ENCODE peak calls at places on chromosomes 7 and 10, in six cellular contexts. One of them, this sample, is unnamed.

GRCh38 chr10:71132321-71132810 is 80.0 kb upstream of the UNC5B start:
- DNase-seq in HepG2: no peak
- DNase-seq in iPS DF 6.9: no peak
- DNase-seq in substantia nigra: no peak
- DNase-seq in aorta: no peak
- DNase-seq in upper lobe of right lung: no peak
- DNase-seq in this sample: no peak

GRCh38 chr10:29608062-29608461 is 26.7 kb downstream of the SVIL start:
- DNase-seq in aorta: no peak
- DNase-seq in substantia nigra: no peak
- DNase-seq in upper lobe of right lung: no peak
- DNase-seq in iPS DF 6.9: no peak
- DNase-seq in HepG2: no peak
- DNase-seq in this sample: no peak

GRCh38 chr7:64888561-64888900 is 14.5 kb upstream of the ZNF273 start:
- DNase-seq in aorta: no peak
- DNase-seq in upper lobe of right lung: no peak
- DNase-seq in iPS DF 6.9: no peak
- DNase-seq in substantia nigra: no peak
- DNase-seq in HepG2: no peak
- DNase-seq in this sample: no peak

GRCh38 chr10:5623081-5623748 is 43.2 kb downstream of the ASB13 start:
- DNase-seq in aorta: peak
- DNase-seq in substantia nigra: peak
- DNase-seq in upper lobe of right lung: peak
- DNase-seq in iPS DF 6.9: peak
- DNase-seq in HepG2: peak
- DNase-seq in this sample: peak

GRCh38 chr10:65787571-65787970 is 1138.3 kb upstream of the LRRTM3 start:
- DNase-seq in substantia nigra: no peak
- DNase-seq in upper lobe of right lung: no peak
- DNase-seq in HepG2: no peak
- DNase-seq in iPS DF 6.9: no peak
- DNase-seq in aorta: no peak
- DNase-seq in this sample: no peak

GRCh38 chr7:108454674-108455523 is 1.3 kb downstream of the NRCAM start:
- DNase-seq in aorta: no peak
- DNase-seq in substantia nigra: peak
- DNase-seq in HepG2: no peak
- DNase-seq in upper lobe of right lung: peak
- DNase-seq in iPS DF 6.9: no peak
- DNase-seq in this sample: no peak

GRCh38 chr10:104028823-104029527 is 56.7 kb downstream of the COL17A1 start:
- DNase-seq in upper lobe of right lung: no peak
- DNase-seq in substantia nigra: no peak
- DNase-seq in HepG2: no peak
- DNase-seq in aorta: no peak
- DNase-seq in iPS DF 6.9: no peak
- DNase-seq in this sample: no peak

GRCh38 chr7:17769918-17770317 is 170.4 kb downstream of the SNX13 start:
- DNase-seq in aorta: peak
- DNase-seq in iPS DF 6.9: peak
- DNase-seq in HepG2: peak
- DNase-seq in substantia nigra: peak
- DNase-seq in upper lobe of right lung: no peak
- DNase-seq in this sample: peak

GRCh38 chr10:127485153-127485857 is 63.8 kb upstream of the NPS start:
- DNase-seq in HepG2: no peak
- DNase-seq in upper lobe of right lung: no peak
- DNase-seq in iPS DF 6.9: peak
- DNase-seq in substantia nigra: no peak
- DNase-seq in aorta: no peak
- DNase-seq in this sample: no peak

GRCh38 chr10:24156686-24157085 is 52.3 kb upstream of the KIAA1217 start:
- DNase-seq in iPS DF 6.9: no peak
- DNase-seq in HepG2: no peak
- DNase-seq in aorta: no peak
- DNase-seq in upper lobe of right lung: no peak
- DNase-seq in substantia nigra: no peak
- DNase-seq in this sample: no peak

GRCh38 chr7:93016085-93016471 is 101.7 kb downstream of the SAMD9 start:
- DNase-seq in substantia nigra: no peak
- DNase-seq in upper lobe of right lung: no peak
- DNase-seq in aorta: no peak
- DNase-seq in HepG2: no peak
- DNase-seq in iPS DF 6.9: no peak
- DNase-seq in this sample: no peak

GRCh38 chr10:35339946-35340345 is 3.6 kb downstream of the CCNY start:
- DNase-seq in upper lobe of right lung: no peak
- DNase-seq in substantia nigra: no peak
- DNase-seq in iPS DF 6.9: no peak
- DNase-seq in HepG2: no peak
- DNase-seq in aorta: no peak
- DNase-seq in this sample: no peak
- H3K27ac ChIP-seq in upper lobe of right lung: no peak
- H3K27ac ChIP-seq in substantia nigra: no peak
- H3K27ac ChIP-seq in iPS DF 6.9: no peak
- H3K27ac ChIP-seq in HepG2: no peak
- H3K27ac ChIP-seq in aorta: no peak
- H3K27ac ChIP-seq in this sample: no peak

DNA sequence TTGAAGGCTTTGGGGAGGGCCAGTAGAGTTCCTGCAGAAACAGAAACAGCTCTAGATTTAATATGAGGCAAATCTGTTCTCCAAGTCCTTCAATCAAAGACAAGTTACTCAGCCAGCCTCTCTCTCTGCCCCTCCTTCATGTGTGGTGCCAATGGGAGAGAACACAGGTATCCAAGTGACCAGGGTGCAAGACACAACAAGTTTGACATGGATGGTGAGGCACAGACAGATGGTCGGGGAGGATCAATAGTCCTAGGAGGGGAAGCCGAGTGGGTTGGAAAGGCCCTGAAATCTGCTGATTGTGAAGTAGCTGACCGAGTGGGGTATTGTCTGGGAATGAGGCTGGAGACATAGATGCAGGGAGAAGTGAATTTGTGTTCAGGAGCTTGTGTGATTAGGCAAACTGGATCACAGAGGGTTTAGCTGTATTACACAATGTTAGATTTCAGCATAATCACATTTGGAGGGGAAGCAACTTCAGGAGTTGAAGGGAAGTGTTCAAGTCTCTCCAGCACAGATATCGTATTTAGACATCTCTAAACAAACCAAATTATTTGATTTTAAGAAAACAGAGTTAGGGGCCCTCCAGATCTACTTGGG is 1.5 kb downstream of the GIMAP1 start:
- DNase-seq in upper lobe of right lung: no peak
- DNase-seq in substantia nigra: no peak
- DNase-seq in HepG2: no peak
- DNase-seq in aorta: no peak
- DNase-seq in iPS DF 6.9: no peak
- DNase-seq in this sample: no peak
- H3K27ac ChIP-seq in upper lobe of right lung: peak
- H3K27ac ChIP-seq in substantia nigra: no peak
- H3K27ac ChIP-seq in HepG2: no peak
- H3K27ac ChIP-seq in aorta: no peak
- H3K27ac ChIP-seq in iPS DF 6.9: no peak
- H3K27ac ChIP-seq in this sample: no peak

DNA sequence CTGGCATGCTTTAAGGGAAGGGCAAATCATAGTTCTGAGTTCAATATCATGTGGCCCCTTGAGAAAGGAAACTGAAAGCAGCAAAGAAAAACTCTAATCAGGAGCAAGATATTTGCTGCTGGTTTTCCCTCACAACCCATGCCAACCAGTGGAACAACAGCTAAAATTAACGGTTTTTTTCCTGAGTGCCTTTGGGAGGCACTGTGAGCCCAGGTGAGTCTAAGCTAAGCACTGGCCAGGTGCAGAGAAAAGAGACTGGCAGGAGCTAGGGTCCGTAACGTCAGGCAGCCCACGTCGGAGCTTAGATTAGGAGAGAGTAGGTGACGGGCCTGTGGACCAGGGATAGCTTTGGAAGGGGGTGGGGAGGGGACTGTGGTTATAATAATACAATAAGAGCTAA is 97.7 kb upstream of the PALS2 start:
- DNase-seq in substantia nigra: no peak
- DNase-seq in iPS DF 6.9: peak
- DNase-seq in aorta: no peak
- DNase-seq in upper lobe of right lung: no peak
- DNase-seq in HepG2: no peak
- DNase-seq in this sample: no peak
- H3K27ac ChIP-seq in substantia nigra: no peak
- H3K27ac ChIP-seq in iPS DF 6.9: no peak
- H3K27ac ChIP-seq in aorta: no peak
- H3K27ac ChIP-seq in upper lobe of right lung: no peak
- H3K27ac ChIP-seq in HepG2: no peak
- H3K27ac ChIP-seq in this sample: no peak

GRCh38 chr7:106773228-106773627 is 91.9 kb upstream of the PIK3CG start:
- DNase-seq in upper lobe of right lung: no peak
- DNase-seq in HepG2: no peak
- DNase-seq in aorta: no peak
- DNase-seq in iPS DF 6.9: no peak
- DNase-seq in substantia nigra: no peak
- DNase-seq in this sample: no peak
- H3K27ac ChIP-seq in upper lobe of right lung: no peak
- H3K27ac ChIP-seq in HepG2: no peak
- H3K27ac ChIP-seq in aorta: no peak
- H3K27ac ChIP-seq in iPS DF 6.9: no peak
- H3K27ac ChIP-seq in substantia nigra: no peak
- H3K27ac ChIP-seq in this sample: no peak

GRCh38 chr7:131289051-131289450 is 38.6 kb upstream of the MKLN1 start:
- DNase-seq in upper lobe of right lung: no peak
- DNase-seq in HepG2: no peak
- DNase-seq in iPS DF 6.9: no peak
- DNase-seq in aorta: no peak
- DNase-seq in substantia nigra: no peak
- DNase-seq in this sample: no peak
- H3K27ac ChIP-seq in upper lobe of right lung: no peak
- H3K27ac ChIP-seq in HepG2: no peak
- H3K27ac ChIP-seq in iPS DF 6.9: no peak
- H3K27ac ChIP-seq in aorta: no peak
- H3K27ac ChIP-seq in substantia nigra: no peak
- H3K27ac ChIP-seq in this sample: no peak

GRCh38 chr7:105198223-105198622 is 184.2 kb downstream of the KMT2E start:
- DNase-seq in upper lobe of right lung: no peak
- DNase-seq in iPS DF 6.9: no peak
- DNase-seq in HepG2: peak
- DNase-seq in substantia nigra: no peak
- DNase-seq in aorta: no peak
- DNase-seq in this sample: no peak
- H3K27ac ChIP-seq in upper lobe of right lung: no peak
- H3K27ac ChIP-seq in iPS DF 6.9: no peak
- H3K27ac ChIP-seq in HepG2: no peak
- H3K27ac ChIP-seq in substantia nigra: peak
- H3K27ac ChIP-seq in aorta: no peak
- H3K27ac ChIP-seq in this sample: no peak

DNA sequence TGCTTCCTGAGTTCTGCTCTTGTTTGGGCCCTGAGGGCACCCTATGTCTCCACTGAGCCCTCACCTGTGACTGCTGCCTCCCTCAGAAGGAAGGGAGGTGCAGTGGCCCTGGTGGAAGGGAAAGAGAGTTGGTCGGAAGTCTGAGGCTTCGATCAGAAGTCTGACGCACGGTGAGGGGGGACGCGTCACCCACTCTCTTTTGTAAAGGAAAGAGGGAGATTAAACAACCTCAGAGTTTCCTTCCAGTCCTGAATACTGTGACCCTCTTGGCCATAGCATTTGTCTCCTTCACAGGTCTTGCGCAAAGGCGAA is 31.4 kb upstream of the TRIM8 start:
- DNase-seq in HepG2: no peak
- DNase-seq in substantia nigra: no peak
- DNase-seq in iPS DF 6.9: no peak
- DNase-seq in aorta: no peak
- DNase-seq in upper lobe of right lung: no peak
- DNase-seq in this sample: no peak
- H3K27ac ChIP-seq in HepG2: no peak
- H3K27ac ChIP-seq in substantia nigra: peak
- H3K27ac ChIP-seq in iPS DF 6.9: no peak
- H3K27ac ChIP-seq in aorta: no peak
- H3K27ac ChIP-seq in upper lobe of right lung: peak
- H3K27ac ChIP-seq in this sample: peak

DNA sequence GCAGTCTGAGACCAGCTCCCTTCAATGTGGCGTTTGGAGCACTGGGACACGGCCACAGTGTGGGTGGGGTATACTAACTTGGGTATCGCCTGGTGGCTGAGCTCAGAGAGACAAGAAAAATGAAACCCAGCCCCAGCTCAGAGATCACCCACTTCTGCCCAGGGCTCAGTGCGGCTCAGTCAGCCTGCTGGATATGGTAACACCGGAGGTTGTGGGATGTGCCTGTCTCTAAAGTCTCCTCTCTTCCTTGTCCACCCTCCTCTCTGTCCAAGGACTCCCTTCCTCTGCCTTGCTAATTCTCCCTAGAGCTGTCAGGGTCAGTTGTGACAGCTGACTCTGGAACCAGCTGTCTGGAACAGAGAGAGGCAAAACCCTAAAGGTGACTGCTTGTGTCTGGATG is 149.1 kb downstream of the PTPN20 start:
- DNase-seq in upper lobe of right lung: peak
- DNase-seq in substantia nigra: no peak
- DNase-seq in iPS DF 6.9: no peak
- DNase-seq in aorta: no peak
- DNase-seq in HepG2: no peak
- DNase-seq in this sample: no peak
- H3K27ac ChIP-seq in upper lobe of right lung: no peak
- H3K27ac ChIP-seq in substantia nigra: no peak
- H3K27ac ChIP-seq in iPS DF 6.9: no peak
- H3K27ac ChIP-seq in aorta: no peak
- H3K27ac ChIP-seq in HepG2: no peak
- H3K27ac ChIP-seq in this sample: no peak

GRCh38 chr7:74481458-74482324 is 28.0 kb downstream of the GTF2IRD1 start:
- DNase-seq in upper lobe of right lung: no peak
- DNase-seq in HepG2: no peak
- DNase-seq in substantia nigra: no peak
- DNase-seq in iPS DF 6.9: no peak
- DNase-seq in aorta: no peak
- DNase-seq in this sample: no peak
- H3K27ac ChIP-seq in upper lobe of right lung: peak
- H3K27ac ChIP-seq in HepG2: no peak
- H3K27ac ChIP-seq in substantia nigra: no peak
- H3K27ac ChIP-seq in iPS DF 6.9: no peak
- H3K27ac ChIP-seq in aorta: no peak
- H3K27ac ChIP-seq in this sample: peak

This sample was measured in caudate nucleus.